ENCODE peak calls at places on chromosomes 11 and 22, in five cellular contexts. One of them, this sample, is unnamed.

GRCh38 chr11:19714093-19714386 is 1.4 kb downstream of the NAV2 start:
- DNase-seq in mesenchymal stem cell: no peak
- DNase-seq in H9: no peak
- DNase-seq in neuronal stem cell: no peak
- DNase-seq in mesendoderm: no peak
- DNase-seq in this sample: peak

GRCh38 chr11:122167100-122167499 is 51.1 kb upstream of the BLID start:
- DNase-seq in mesenchymal stem cell: peak
- DNase-seq in H9: no peak
- DNase-seq in neuronal stem cell: no peak
- DNase-seq in mesendoderm: no peak
- DNase-seq in this sample: peak

GRCh38 chr11:68353118-68353517 is 40.7 kb downstream of the LRP5 start:
- DNase-seq in mesenchymal stem cell: no peak
- DNase-seq in H9: no peak
- DNase-seq in neuronal stem cell: no peak
- DNase-seq in mesendoderm: no peak
- DNase-seq in this sample: no peak

GRCh38 chr22:50269573-50270301 is 443 bp downstream of the MAPK11 start:
- DNase-seq in mesenchymal stem cell: peak
- DNase-seq in H9: no peak
- DNase-seq in neuronal stem cell: no peak
- DNase-seq in mesendoderm: no peak
- DNase-seq in this sample: peak

GRCh38 chr11:76610371-76610770 is 60.2 kb downstream of the LRRC32 start:
- DNase-seq in mesenchymal stem cell: no peak
- DNase-seq in H9: no peak
- DNase-seq in neuronal stem cell: no peak
- DNase-seq in mesendoderm: no peak
- DNase-seq in this sample: no peak

GRCh38 chr11:36150986-36151385 is 138.2 kb downstream of the COMMD9 start:
- DNase-seq in mesenchymal stem cell: no peak
- DNase-seq in H9: no peak
- DNase-seq in neuronal stem cell: no peak
- DNase-seq in mesendoderm: no peak
- DNase-seq in this sample: peak

GRCh38 chr11:60195923-60196368 is 13.1 kb upstream of the MS4A6A start:
- DNase-seq in mesenchymal stem cell: no peak
- DNase-seq in H9: no peak
- DNase-seq in neuronal stem cell: no peak
- DNase-seq in mesendoderm: no peak
- DNase-seq in this sample: no peak

GRCh38 chr22:48940266-48940987 is 887.2 kb downstream of the BRD1 start:
- DNase-seq in mesenchymal stem cell: no peak
- DNase-seq in H9: no peak
- DNase-seq in neuronal stem cell: no peak
- DNase-seq in mesendoderm: no peak
- DNase-seq in this sample: no peak

GRCh38 chr11:47989779-47990178 is 9.4 kb downstream of the PTPRJ start:
- DNase-seq in mesenchymal stem cell: no peak
- DNase-seq in H9: no peak
- DNase-seq in neuronal stem cell: no peak
- DNase-seq in mesendoderm: no peak
- DNase-seq in this sample: no peak

GRCh38 chr11:62456630-62457029 is 37.8 kb downstream of the SCGB1A1 start:
- DNase-seq in mesenchymal stem cell: no peak
- DNase-seq in H9: peak
- DNase-seq in neuronal stem cell: no peak
- DNase-seq in mesendoderm: peak
- DNase-seq in this sample: no peak

GRCh38 chr11:62461740-62462522 is 43.1 kb downstream of the SCGB1A1 start:
- DNase-seq in mesenchymal stem cell: peak
- DNase-seq in H9: no peak
- DNase-seq in neuronal stem cell: no peak
- DNase-seq in mesendoderm: no peak
- DNase-seq in this sample: peak

GRCh38 chr11:62457474-62457873 is 38.6 kb downstream of the SCGB1A1 start:
- DNase-seq in mesenchymal stem cell: no peak
- DNase-seq in H9: no peak
- DNase-seq in neuronal stem cell: no peak
- DNase-seq in mesendoderm: no peak
- DNase-seq in this sample: no peak

GRCh38 chr11:62459080-62459479 is 40.2 kb downstream of the SCGB1A1 start:
- DNase-seq in mesenchymal stem cell: no peak
- DNase-seq in H9: no peak
- DNase-seq in neuronal stem cell: no peak
- DNase-seq in mesendoderm: no peak
- DNase-seq in this sample: peak

GRCh38 chr11:62458212-62459002 is 39.6 kb downstream of the SCGB1A1 start:
- DNase-seq in mesenchymal stem cell: peak
- DNase-seq in H9: no peak
- DNase-seq in neuronal stem cell: no peak
- DNase-seq in mesendoderm: no peak
- DNase-seq in this sample: peak
- H2BK120ac ChIP-seq in mesenchymal stem cell: no peak
- H2BK120ac ChIP-seq in H9: no peak
- H2BK120ac ChIP-seq in neuronal stem cell: no peak
- H2BK120ac ChIP-seq in mesendoderm: no peak
- H2BK120ac ChIP-seq in this sample: no peak

GRCh38 chr22:30424471-30425326 is 869 bp upstream of the MTFP1 start:
- DNase-seq in mesenchymal stem cell: no peak
- DNase-seq in H9: peak
- DNase-seq in neuronal stem cell: no peak
- DNase-seq in mesendoderm: peak
- DNase-seq in this sample: peak
- H2BK120ac ChIP-seq in mesenchymal stem cell: no peak
- H2BK120ac ChIP-seq in H9: no peak
- H2BK120ac ChIP-seq in neuronal stem cell: no peak
- H2BK120ac ChIP-seq in mesendoderm: no peak
- H2BK120ac ChIP-seq in this sample: peak

GRCh38 chr11:120224872-120225371 is 14.1 kb downstream of the OAF start:
- DNase-seq in mesenchymal stem cell: no peak
- DNase-seq in H9: no peak
- DNase-seq in neuronal stem cell: no peak
- DNase-seq in mesendoderm: no peak
- DNase-seq in this sample: no peak

GRCh38 chr11:120223793-120224192 is 13.0 kb downstream of the OAF start:
- DNase-seq in mesenchymal stem cell: no peak
- DNase-seq in H9: no peak
- DNase-seq in neuronal stem cell: no peak
- DNase-seq in mesendoderm: no peak
- DNase-seq in this sample: no peak

GRCh38 chr11:120225372-120225909 is 14.5 kb upstream of the POU2F3 start:
- DNase-seq in mesenchymal stem cell: no peak
- DNase-seq in H9: no peak
- DNase-seq in neuronal stem cell: no peak
- DNase-seq in mesendoderm: no peak
- DNase-seq in this sample: no peak

GRCh38 chr11:120222916-120223315 is 12.1 kb downstream of the OAF start:
- DNase-seq in mesenchymal stem cell: no peak
- DNase-seq in H9: no peak
- DNase-seq in neuronal stem cell: no peak
- DNase-seq in mesendoderm: no peak
- DNase-seq in this sample: no peak

DNA sequence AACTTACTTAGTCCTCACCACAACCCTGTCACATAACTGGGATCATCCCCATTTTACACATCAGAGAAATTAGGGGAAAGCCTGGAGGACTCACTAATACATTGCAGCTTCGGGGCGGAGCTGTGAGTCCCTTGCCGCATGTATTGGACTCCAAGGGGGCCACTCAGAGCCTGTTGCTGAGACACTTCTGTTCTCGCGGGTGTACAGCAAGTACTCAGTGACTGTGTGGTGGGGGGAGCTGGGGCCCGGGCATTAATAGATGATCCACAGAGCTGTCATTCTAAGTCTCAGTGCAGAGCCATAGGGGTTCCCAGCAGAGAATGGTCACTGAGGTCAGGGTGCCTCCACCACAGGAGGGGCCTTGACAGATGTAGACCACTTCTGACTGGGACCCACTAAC is 13.6 kb downstream of the OAF start:
- DNase-seq in mesenchymal stem cell: no peak
- DNase-seq in H9: no peak
- DNase-seq in neuronal stem cell: no peak
- DNase-seq in mesendoderm: no peak
- DNase-seq in this sample: no peak
- H2BK120ac ChIP-seq in mesenchymal stem cell: no peak
- H2BK120ac ChIP-seq in H9: no peak
- H2BK120ac ChIP-seq in neuronal stem cell: no peak
- H2BK120ac ChIP-seq in mesendoderm: no peak
- H2BK120ac ChIP-seq in this sample: no peak

GRCh38 chr11:132244871-132245557 is 874.6 kb downstream of the NTM start:
- DNase-seq in mesenchymal stem cell: no peak
- DNase-seq in H9: no peak
- DNase-seq in neuronal stem cell: no peak
- DNase-seq in mesendoderm: no peak
- DNase-seq in this sample: no peak

GRCh38 chr11:132251095-132251494 is 880.7 kb downstream of the NTM start:
- DNase-seq in mesenchymal stem cell: no peak
- DNase-seq in H9: no peak
- DNase-seq in neuronal stem cell: no peak
- DNase-seq in mesendoderm: no peak
- DNase-seq in this sample: no peak

GRCh38 chr11:132245558-132246385 is 875.4 kb downstream of the NTM start:
- DNase-seq in mesenchymal stem cell: no peak
- DNase-seq in H9: peak
- DNase-seq in neuronal stem cell: no peak
- DNase-seq in mesendoderm: no peak
- DNase-seq in this sample: no peak

GRCh38 chr11:132249256-132249655 is 878.8 kb downstream of the NTM start:
- DNase-seq in mesenchymal stem cell: no peak
- DNase-seq in H9: no peak
- DNase-seq in neuronal stem cell: no peak
- DNase-seq in mesendoderm: no peak
- DNase-seq in this sample: no peak

DNA sequence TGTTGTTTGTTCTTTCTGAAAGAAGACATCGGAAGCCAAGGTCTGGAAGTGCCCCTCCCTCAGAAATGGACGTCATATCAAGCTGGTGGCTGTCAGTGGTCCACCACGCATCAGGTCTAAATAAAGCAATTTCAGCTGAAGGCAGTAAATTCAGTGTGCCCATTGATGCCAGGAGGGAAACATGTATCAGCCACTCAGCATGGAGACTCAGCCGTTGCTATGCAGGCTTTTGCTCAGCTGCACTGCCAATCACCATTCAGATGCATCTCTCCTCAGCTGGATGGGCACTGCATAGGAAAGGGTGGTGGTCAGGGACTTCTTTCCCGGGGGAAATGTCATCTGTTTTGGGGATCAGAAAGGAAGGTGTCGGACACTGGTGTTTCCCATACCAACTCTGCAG is 878.2 kb downstream of the NTM start:
- DNase-seq in mesenchymal stem cell: no peak
- DNase-seq in H9: no peak
- DNase-seq in neuronal stem cell: no peak
- DNase-seq in mesendoderm: no peak
- DNase-seq in this sample: no peak
- H2BK120ac ChIP-seq in mesenchymal stem cell: no peak
- H2BK120ac ChIP-seq in H9: no peak
- H2BK120ac ChIP-seq in neuronal stem cell: no peak
- H2BK120ac ChIP-seq in mesendoderm: no peak
- H2BK120ac ChIP-seq in this sample: no peak

GRCh38 chr11:18314794-18315523 is 7.0 kb downstream of the HPS5 start:
- DNase-seq in mesenchymal stem cell: no peak
- DNase-seq in H9: no peak
- DNase-seq in neuronal stem cell: no peak
- DNase-seq in mesendoderm: peak
- DNase-seq in this sample: no peak
- H2BK120ac ChIP-seq in mesenchymal stem cell: no peak
- H2BK120ac ChIP-seq in H9: no peak
- H2BK120ac ChIP-seq in neuronal stem cell: no peak
- H2BK120ac ChIP-seq in mesendoderm: no peak
- H2BK120ac ChIP-seq in this sample: peak

GRCh38 chr11:10857604-10858504 is at the start of gene ZBED5:
- DNase-seq in mesenchymal stem cell: peak
- DNase-seq in H9: peak
- DNase-seq in neuronal stem cell: peak
- DNase-seq in mesendoderm: peak
- DNase-seq in this sample: peak
- H2BK120ac ChIP-seq in mesenchymal stem cell: peak
- H2BK120ac ChIP-seq in H9: no peak
- H2BK120ac ChIP-seq in neuronal stem cell: peak
- H2BK120ac ChIP-seq in mesendoderm: no peak
- H2BK120ac ChIP-seq in this sample: peak

GRCh38 chr11:123218451-123218850 is 23.4 kb upstream of the CLMP start:
- DNase-seq in mesenchymal stem cell: no peak
- DNase-seq in H9: no peak
- DNase-seq in neuronal stem cell: no peak
- DNase-seq in mesendoderm: peak
- DNase-seq in this sample: peak

GRCh38 chr11:123217897-123218296 is 22.8 kb upstream of the CLMP start:
- DNase-seq in mesenchymal stem cell: no peak
- DNase-seq in H9: no peak
- DNase-seq in neuronal stem cell: no peak
- DNase-seq in mesendoderm: peak
- DNase-seq in this sample: no peak

GRCh38 chr11:123221074-123221473 is 26.0 kb upstream of the CLMP start:
- DNase-seq in mesenchymal stem cell: peak
- DNase-seq in H9: no peak
- DNase-seq in neuronal stem cell: no peak
- DNase-seq in mesendoderm: no peak
- DNase-seq in this sample: no peak

GRCh38 chr11:123221611-123222010 is 26.6 kb upstream of the CLMP start:
- DNase-seq in mesenchymal stem cell: no peak
- DNase-seq in H9: no peak
- DNase-seq in neuronal stem cell: no peak
- DNase-seq in mesendoderm: no peak
- DNase-seq in this sample: no peak

DNA sequence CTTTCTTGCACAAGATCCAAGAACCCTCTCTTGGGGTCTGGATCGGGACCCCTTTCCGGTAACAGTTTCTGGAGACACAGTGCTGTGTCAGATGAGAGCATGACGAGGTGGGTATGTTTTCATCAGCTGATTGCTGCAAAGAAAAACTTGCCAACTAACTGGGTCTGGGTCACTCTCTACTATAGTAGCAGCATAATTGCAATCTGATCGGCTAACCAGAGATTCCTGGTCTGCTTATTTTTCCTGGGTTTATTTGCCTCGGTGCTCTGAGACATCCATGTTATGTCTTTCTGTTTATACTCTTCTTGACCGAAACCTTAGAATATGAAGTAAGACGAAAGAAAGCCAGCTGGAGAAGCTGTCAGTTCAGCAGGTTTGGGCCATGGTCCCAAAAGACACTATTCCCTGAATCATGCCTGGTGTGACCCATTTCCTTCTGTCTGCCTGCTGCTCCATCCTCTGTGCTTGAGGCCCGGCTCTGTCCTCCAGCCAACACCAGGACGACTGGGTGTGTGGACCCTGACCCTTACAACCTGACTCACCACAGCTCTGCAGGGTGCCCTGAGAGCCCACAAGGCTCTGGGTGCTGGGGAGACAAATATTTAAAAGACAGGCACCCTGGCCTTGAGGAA is 24.1 kb upstream of the CLMP start:
- DNase-seq in mesenchymal stem cell: peak
- DNase-seq in H9: no peak
- DNase-seq in neuronal stem cell: no peak
- DNase-seq in mesendoderm: no peak
- DNase-seq in this sample: peak
- H2BK120ac ChIP-seq in mesenchymal stem cell: no peak
- H2BK120ac ChIP-seq in H9: no peak
- H2BK120ac ChIP-seq in neuronal stem cell: no peak
- H2BK120ac ChIP-seq in mesendoderm: no peak
- H2BK120ac ChIP-seq in this sample: peak

This sample was measured in IMR-90.